ENCODE peak calls at places on chromosome 10, in nine cellular contexts. L is A549; G is activated CD8-positive, alpha-beta T cell treated with anti-CD3 and anti-CD28 coated beads for 36 hours; J is progenitor cell of endocrine pancreas; P is Peyer's patch; R is stomach; K is bronchial epithelial cell; V is psoas muscle; O is foreskin fibroblast. Z is an unnamed sample.

GRCh38 chr10:8183241-8183704 is 128.8 kb downstream of the GATA3 start:
- DNase-seq in L (no peak), G (peak; percentile 32), J (no peak), P (no peak), R (no peak), K (peak; percentile 17), V (no peak), O (no peak), Z (no peak)

GRCh38 chr10:35492387-35493195 is 112.5 kb upstream of the GJD4 start:
- DNase-seq in L (no peak), G (no peak), J (no peak), P (no peak), R (no peak), K (peak; percentile 53), V (no peak), O (no peak), Z (no peak)

GRCh38 chr10:60816624-60817023 is 38.3 kb downstream of the CDK1 start:
- DNase-seq in L (peak; percentile 84), G (peak; percentile 33), J (no peak), P (no peak), R (peak; percentile 32), K (peak; percentile 69), V (no peak), O (peak; percentile 77), Z (peak; percentile 66)

GRCh38 chr10:24723386-24723787 is 300 bp downstream of the ARHGAP21 start:
- DNase-seq in L (peak; percentile 21), G (peak; percentile 31), J (peak; percentile 47), P (peak; percentile 73), R (peak; percentile 41), K (no peak), V (peak; percentile 53), O (no peak), Z (no peak)

GRCh38 chr10:14429043-14429713 is 98.5 kb upstream of the FRMD4A start:
- DNase-seq in L (no peak), G (no peak), J (no peak), P (no peak), R (no peak), K (no peak), V (no peak), O (no peak), Z (no peak)

GRCh38 chr10:88272186-88272585 is 310.9 kb downstream of the RNLS start:
- DNase-seq in L (no peak), G (no peak), J (no peak), P (no peak), R (no peak), K (peak; percentile 12), V (no peak), O (no peak), Z (no peak)

GRCh38 chr10:112919721-112920120 is 30.3 kb upstream of the TCF7L2 start:
- DNase-seq in L (peak; percentile 62), G (no peak), J (no peak), P (no peak), R (peak; percentile 2), K (peak; percentile 95), V (no peak), O (peak; percentile 77), Z (no peak)

GRCh38 chr10:535953-536352 is 153.5 kb downstream of the DIP2C start:
- DNase-seq in L (no peak), G (no peak), J (no peak), P (no peak), R (no peak), K (no peak), V (no peak), O (no peak), Z (no peak)

GRCh38 chr10:6513509-6513908 is 66.6 kb downstream of the PRKCQ start:
- DNase-seq in L (no peak), G (peak; percentile 53), J (no peak), P (no peak), R (no peak), K (no peak), V (no peak), O (no peak), Z (no peak)

GRCh38 chr10:86688398-86688921 is 20.1 kb downstream of the LDB3 start:
- DNase-seq in L (peak; percentile 63), G (peak; percentile 67), J (no peak), P (no peak), R (peak; percentile 65), K (peak; percentile 58), V (no peak), O (peak; percentile 56), Z (peak; percentile 84)

GRCh38 chr10:44462338-44462914 is 77.5 kb upstream of the CXCL12 start:
- DNase-seq in L (no peak), G (no peak), J (no peak), P (no peak), R (no peak), K (no peak), V (no peak), O (no peak), Z (no peak)

GRCh38 chr10:44464503-44464902 is 79.6 kb upstream of the CXCL12 start:
- DNase-seq in L (no peak), G (no peak), J (no peak), P (no peak), R (no peak), K (no peak), V (no peak), O (no peak), Z (no peak)

GRCh38 chr10:44466236-44466635 is 81.3 kb upstream of the CXCL12 start:
- DNase-seq in L (no peak), G (no peak), J (no peak), P (no peak), R (no peak), K (no peak), V (no peak), O (peak; percentile 12), Z (no peak)

GRCh38 chr10:44465430-44466115 is 80.7 kb upstream of the CXCL12 start:
- DNase-seq in L (no peak), G (no peak), J (no peak), P (no peak), R (no peak), K (no peak), V (no peak), O (no peak), Z (no peak)

GRCh38 chr10:44463511-44464121 is 78.7 kb upstream of the CXCL12 start:
- DNase-seq in L (no peak), G (no peak), J (no peak), P (no peak), R (no peak), K (no peak), V (no peak), O (peak; percentile 23), Z (no peak)
- TF ChIP-seq CTCF in L (no peak), G (no peak), J (no peak), P (no peak), R (no peak), K (no peak), V (no peak), O (no peak), Z (no peak)

GRCh38 chr10:124409696-124410095 is 9.0 kb downstream of the OAT start:
- DNase-seq in L (no peak), G (no peak), J (no peak), P (no peak), R (no peak), K (no peak), V (no peak), O (no peak), Z (no peak)

GRCh38 chr10:124414077-124414476 is 4.6 kb downstream of the OAT start:
- DNase-seq in L (no peak), G (no peak), J (no peak), P (no peak), R (no peak), K (no peak), V (no peak), O (no peak), Z (no peak)

GRCh38 chr10:124407451-124407850 is 11.3 kb downstream of the OAT start:
- DNase-seq in L (no peak), G (no peak), J (no peak), P (no peak), R (no peak), K (no peak), V (no peak), O (no peak), Z (no peak)

GRCh38 chr10:124403548-124403947 is 15.2 kb downstream of the OAT start:
- DNase-seq in L (peak; percentile 67), G (peak; percentile 48), J (no peak), P (no peak), R (peak; percentile 34), K (peak; percentile 83), V (no peak), O (peak; percentile 46), Z (peak; percentile 77)

DNA sequence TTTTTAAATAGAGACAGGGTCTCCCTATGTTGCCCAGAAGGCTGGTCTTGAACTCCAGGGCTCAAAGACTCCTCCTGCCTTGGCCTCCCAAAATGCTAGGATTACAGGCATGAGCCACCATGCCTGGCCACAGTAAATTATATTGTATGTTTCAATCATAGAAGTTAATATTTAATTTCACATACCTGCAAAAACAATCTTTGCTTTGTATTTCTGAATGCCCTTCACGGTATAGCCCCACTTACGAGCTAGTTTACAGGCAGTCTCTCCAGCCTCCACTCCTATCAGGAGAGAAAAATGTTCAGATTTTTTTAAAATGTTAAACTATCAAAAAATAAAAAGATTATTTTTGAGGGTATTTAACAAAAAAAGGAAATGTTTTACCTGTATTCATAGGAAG is 10.4 kb downstream of the OAT start:
- DNase-seq in L (no peak), G (no peak), J (no peak), P (no peak), R (no peak), K (no peak), V (no peak), O (no peak), Z (no peak)
- TF ChIP-seq CTCF in L (no peak), G (no peak), J (no peak), P (no peak), R (no peak), K (no peak), V (no peak), O (no peak), Z (no peak)

GRCh38 chr10:27241640-27242472 is 1.3 kb upstream of the ACBD5 start:
- DNase-seq in L (peak; percentile 64), G (peak; percentile 91), J (peak; percentile 82), P (peak; percentile 95), R (peak; percentile 92), K (peak; percentile 80), V (peak; percentile 93), O (peak; percentile 95), Z (peak; percentile 88)
- TF ChIP-seq CTCF in L (peak; percentile 18), G (peak; percentile 37), J (peak; percentile 38), P (peak; percentile 16), R (no peak), K (peak; percentile 28), V (peak; percentile 27), O (peak; percentile 33), Z (peak; percentile 3)

DNA sequence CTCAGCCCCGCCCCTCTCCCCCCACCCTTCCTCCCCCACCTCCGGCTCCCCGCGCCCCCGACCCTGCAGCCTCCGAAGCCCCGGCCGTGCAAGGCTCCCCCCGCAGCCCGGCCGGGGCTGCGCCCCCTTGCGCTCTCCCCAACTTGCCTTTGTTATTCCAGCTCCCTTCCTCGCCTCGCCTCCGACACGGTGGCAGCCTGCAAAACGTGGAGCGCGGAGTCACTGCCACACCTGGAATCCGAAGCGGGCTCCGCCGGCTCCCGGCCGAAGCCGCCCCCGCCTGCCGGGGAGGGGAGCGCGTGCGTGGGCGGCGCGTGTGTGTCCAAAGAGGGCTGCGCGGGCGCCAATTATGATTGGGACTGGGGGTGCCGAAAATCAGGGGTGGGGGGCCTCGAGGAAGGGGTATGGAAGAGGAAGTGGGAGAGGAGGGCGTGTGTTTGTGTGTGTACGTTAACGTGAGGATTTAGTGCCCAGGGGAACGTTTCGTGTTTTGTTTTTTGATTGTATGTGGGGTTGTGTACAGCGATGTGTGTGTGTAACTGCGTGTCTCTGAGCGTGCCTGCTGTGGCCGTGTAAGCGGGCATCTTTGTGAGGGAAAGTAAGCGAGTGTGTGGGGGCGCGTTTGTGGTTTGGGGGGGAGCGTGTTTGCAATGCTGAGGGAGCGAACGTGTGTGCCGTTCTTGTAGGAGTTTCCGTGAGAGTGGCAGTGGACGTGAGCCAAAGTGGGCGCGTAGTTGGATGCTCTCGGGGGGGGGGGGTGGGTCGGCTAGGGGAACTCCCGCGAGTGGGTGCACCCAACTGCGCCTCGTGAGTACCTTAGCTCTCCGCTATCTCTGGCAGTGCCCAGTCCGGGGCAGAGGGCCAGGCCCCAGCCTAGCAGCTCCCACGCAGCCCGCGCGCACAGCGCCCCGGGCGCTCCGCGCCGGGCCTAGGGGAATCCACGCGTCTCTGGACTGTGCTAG is 1.2 kb upstream of the ZMIZ1 start:
- DNase-seq in L (peak; percentile 83), G (peak; percentile 84), J (peak; percentile 94), P (peak; percentile 94), R (peak; percentile 87), K (peak; percentile 57), V (peak; percentile 93), O (peak; percentile 85), Z (peak; percentile 91)
- TF ChIP-seq CTCF in L (no peak), G (no peak), J (peak; percentile 31), P (no peak), R (no peak), K (peak; percentile 32), V (no peak), O (peak; percentile 14), Z (no peak)

Z was measured in GM20000.